ENCODE peak calls at places on chromosome 16, in seven cellular contexts. One of them, this sample, is unnamed. For H3K4me1, the result is how much of the 10 kb centered on the place peaks cover.

GRCh38 chr16:47731252-47731651 is 270.1 kb downstream of the PHKB start:
- DNase-seq in Peyer's patch: no peak
- DNase-seq in cardiac muscle cell: no peak
- DNase-seq in heart right ventricle: no peak
- DNase-seq in effector memory CD4-positive, alpha-beta T cell: no peak
- DNase-seq in tibial artery: no peak
- DNase-seq in upper lobe of right lung: no peak
- DNase-seq in this sample: no peak

GRCh38 chr16:7458144-7458543 is 125.5 kb downstream of the RBFOX1 start:
- DNase-seq in cardiac muscle cell: no peak
- DNase-seq in effector memory CD4-positive, alpha-beta T cell: no peak
- DNase-seq in tibial artery: no peak
- DNase-seq in heart right ventricle: no peak
- DNase-seq in upper lobe of right lung: no peak
- DNase-seq in Peyer's patch: no peak
- DNase-seq in this sample: no peak

GRCh38 chr16:54673353-54673752 is 257.3 kb upstream of the IRX5 start:
- DNase-seq in upper lobe of right lung: no peak
- DNase-seq in Peyer's patch: no peak
- DNase-seq in cardiac muscle cell: no peak
- DNase-seq in effector memory CD4-positive, alpha-beta T cell: no peak
- DNase-seq in heart right ventricle: no peak
- DNase-seq in tibial artery: no peak
- DNase-seq in this sample: no peak

GRCh38 chr16:8679156-8679555 is 4.7 kb downstream of the ABAT start:
- DNase-seq in heart right ventricle: no peak
- DNase-seq in Peyer's patch: no peak
- DNase-seq in upper lobe of right lung: no peak
- DNase-seq in tibial artery: no peak
- DNase-seq in cardiac muscle cell: no peak
- DNase-seq in effector memory CD4-positive, alpha-beta T cell: no peak
- DNase-seq in this sample: no peak

GRCh38 chr16:48632137-48632774 is 22.3 kb upstream of the N4BP1 start:
- DNase-seq in effector memory CD4-positive, alpha-beta T cell: no peak
- DNase-seq in tibial artery: no peak
- DNase-seq in cardiac muscle cell: no peak
- DNase-seq in upper lobe of right lung: peak
- DNase-seq in heart right ventricle: no peak
- DNase-seq in Peyer's patch: peak
- DNase-seq in this sample: no peak

GRCh38 chr16:80198265-80198994 is 342.4 kb upstream of the DYNLRB2 start:
- DNase-seq in upper lobe of right lung: no peak
- DNase-seq in Peyer's patch: no peak
- DNase-seq in tibial artery: no peak
- DNase-seq in cardiac muscle cell: no peak
- DNase-seq in effector memory CD4-positive, alpha-beta T cell: no peak
- DNase-seq in heart right ventricle: no peak
- DNase-seq in this sample: no peak

GRCh38 chr16:12544477-12545291 is 259.0 kb downstream of the CPPED1 start:
- DNase-seq in tibial artery: no peak
- DNase-seq in heart right ventricle: no peak
- DNase-seq in Peyer's patch: no peak
- DNase-seq in effector memory CD4-positive, alpha-beta T cell: no peak
- DNase-seq in cardiac muscle cell: no peak
- DNase-seq in upper lobe of right lung: no peak
- DNase-seq in this sample: no peak

GRCh38 chr16:4116328-4117249 is at the start of gene ADCY9:
- DNase-seq in cardiac muscle cell: peak
- DNase-seq in upper lobe of right lung: peak
- DNase-seq in heart right ventricle: peak
- DNase-seq in Peyer's patch: peak
- DNase-seq in effector memory CD4-positive, alpha-beta T cell: peak
- DNase-seq in tibial artery: peak
- DNase-seq in this sample: peak

GRCh38 chr16:1877804-1878203 is 5.8 kb upstream of the MEIOB start:
- DNase-seq in effector memory CD4-positive, alpha-beta T cell: no peak
- DNase-seq in cardiac muscle cell: no peak
- DNase-seq in heart right ventricle: no peak
- DNase-seq in upper lobe of right lung: peak
- DNase-seq in Peyer's patch: peak
- DNase-seq in tibial artery: no peak
- DNase-seq in this sample: no peak

GRCh38 chr16:81491522-81492188 is 47.0 kb downstream of the CMIP start:
- DNase-seq in upper lobe of right lung: no peak
- DNase-seq in tibial artery: no peak
- DNase-seq in Peyer's patch: no peak
- DNase-seq in cardiac muscle cell: no peak
- DNase-seq in heart right ventricle: no peak
- DNase-seq in effector memory CD4-positive, alpha-beta T cell: no peak
- DNase-seq in this sample: no peak

GRCh38 chr16:10923650-10924214 is 18.5 kb downstream of the DEXI start:
- DNase-seq in upper lobe of right lung: no peak
- DNase-seq in effector memory CD4-positive, alpha-beta T cell: no peak
- DNase-seq in Peyer's patch: peak
- DNase-seq in heart right ventricle: peak
- DNase-seq in cardiac muscle cell: no peak
- DNase-seq in tibial artery: peak
- DNase-seq in this sample: peak

GRCh38 chr16:10920726-10921427 is 21.4 kb downstream of the DEXI start:
- DNase-seq in heart right ventricle: no peak
- DNase-seq in Peyer's patch: no peak
- DNase-seq in effector memory CD4-positive, alpha-beta T cell: no peak
- DNase-seq in upper lobe of right lung: peak
- DNase-seq in tibial artery: no peak
- DNase-seq in cardiac muscle cell: no peak
- DNase-seq in this sample: no peak

GRCh38 chr16:10923146-10923649 is 19.1 kb downstream of the DEXI start:
- DNase-seq in cardiac muscle cell: no peak
- DNase-seq in Peyer's patch: no peak
- DNase-seq in upper lobe of right lung: no peak
- DNase-seq in tibial artery: no peak
- DNase-seq in heart right ventricle: no peak
- DNase-seq in effector memory CD4-positive, alpha-beta T cell: no peak
- DNase-seq in this sample: no peak

GRCh38 chr16:10921536-10922327 is 20.5 kb downstream of the DEXI start:
- DNase-seq in effector memory CD4-positive, alpha-beta T cell: no peak
- DNase-seq in cardiac muscle cell: no peak
- DNase-seq in Peyer's patch: no peak
- DNase-seq in tibial artery: no peak
- DNase-seq in heart right ventricle: no peak
- DNase-seq in upper lobe of right lung: no peak
- DNase-seq in this sample: no peak

DNA sequence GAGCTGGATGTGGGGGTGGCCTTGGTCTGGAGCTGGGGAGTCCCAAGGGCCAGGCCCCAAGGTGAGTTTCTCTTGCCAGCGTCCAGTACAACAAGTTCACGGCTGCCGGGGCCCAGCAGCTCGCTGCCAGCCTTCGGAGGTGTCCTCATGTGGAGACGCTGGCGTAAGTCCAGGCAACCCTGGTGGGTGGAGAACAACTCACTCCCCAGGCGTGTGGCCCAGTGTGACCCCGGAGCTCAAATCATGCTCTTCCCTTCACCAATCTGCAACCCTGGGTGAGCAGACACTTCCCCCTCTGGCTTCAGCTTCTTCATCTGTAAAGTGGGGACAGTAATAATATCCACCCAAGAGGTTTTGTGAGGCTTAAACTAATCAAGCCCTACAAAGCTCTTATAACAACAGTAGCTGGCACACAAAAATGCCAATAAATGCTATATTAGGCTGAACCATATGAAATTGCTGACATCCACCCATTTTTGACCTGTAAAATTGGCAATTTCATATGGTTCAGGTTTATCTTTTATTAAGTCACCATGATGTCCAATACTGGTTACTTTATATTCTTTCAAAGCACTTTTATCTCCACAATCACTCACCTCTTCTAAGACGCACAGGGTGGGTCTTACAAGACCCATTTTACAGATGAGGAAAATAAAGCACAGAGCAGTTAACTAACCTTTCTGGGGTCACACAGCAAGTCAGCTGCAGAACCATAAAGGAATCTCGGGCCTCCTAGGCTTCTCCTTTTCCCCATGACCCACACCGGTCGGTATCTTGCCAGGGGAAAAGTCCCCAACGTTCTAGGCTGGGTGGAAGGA is 19.7 kb downstream of the DEXI start:
- DNase-seq in upper lobe of right lung: peak
- DNase-seq in cardiac muscle cell: no peak
- DNase-seq in tibial artery: peak
- DNase-seq in effector memory CD4-positive, alpha-beta T cell: no peak
- DNase-seq in heart right ventricle: peak
- DNase-seq in Peyer's patch: no peak
- DNase-seq in this sample: peak
- H3K4me1 ChIP-seq in upper lobe of right lung: under half
- H3K4me1 ChIP-seq in cardiac muscle cell: under half
- H3K4me1 ChIP-seq in tibial artery: under half
- H3K4me1 ChIP-seq in effector memory CD4-positive, alpha-beta T cell: under half
- H3K4me1 ChIP-seq in heart right ventricle: half or more
- H3K4me1 ChIP-seq in Peyer's patch: under half
- H3K4me1 ChIP-seq in this sample: under half

GRCh38 chr16:68066763-68067162 is 18.4 kb upstream of the NFATC3 start:
- DNase-seq in effector memory CD4-positive, alpha-beta T cell: no peak
- DNase-seq in heart right ventricle: no peak
- DNase-seq in Peyer's patch: no peak
- DNase-seq in tibial artery: no peak
- DNase-seq in cardiac muscle cell: no peak
- DNase-seq in upper lobe of right lung: no peak
- DNase-seq in this sample: no peak

GRCh38 chr16:68068926-68069325 is 16.2 kb upstream of the NFATC3 start:
- DNase-seq in effector memory CD4-positive, alpha-beta T cell: no peak
- DNase-seq in heart right ventricle: no peak
- DNase-seq in cardiac muscle cell: no peak
- DNase-seq in Peyer's patch: peak
- DNase-seq in upper lobe of right lung: no peak
- DNase-seq in tibial artery: no peak
- DNase-seq in this sample: no peak

GRCh38 chr16:68064791-68065365 is 20.3 kb upstream of the NFATC3 start:
- DNase-seq in effector memory CD4-positive, alpha-beta T cell: peak
- DNase-seq in cardiac muscle cell: peak
- DNase-seq in Peyer's patch: peak
- DNase-seq in tibial artery: peak
- DNase-seq in upper lobe of right lung: peak
- DNase-seq in heart right ventricle: peak
- DNase-seq in this sample: peak

GRCh38 chr16:68062910-68063393 is 22.2 kb upstream of the NFATC3 start:
- DNase-seq in tibial artery: no peak
- DNase-seq in upper lobe of right lung: no peak
- DNase-seq in heart right ventricle: no peak
- DNase-seq in effector memory CD4-positive, alpha-beta T cell: no peak
- DNase-seq in cardiac muscle cell: no peak
- DNase-seq in Peyer's patch: peak
- DNase-seq in this sample: no peak

DNA sequence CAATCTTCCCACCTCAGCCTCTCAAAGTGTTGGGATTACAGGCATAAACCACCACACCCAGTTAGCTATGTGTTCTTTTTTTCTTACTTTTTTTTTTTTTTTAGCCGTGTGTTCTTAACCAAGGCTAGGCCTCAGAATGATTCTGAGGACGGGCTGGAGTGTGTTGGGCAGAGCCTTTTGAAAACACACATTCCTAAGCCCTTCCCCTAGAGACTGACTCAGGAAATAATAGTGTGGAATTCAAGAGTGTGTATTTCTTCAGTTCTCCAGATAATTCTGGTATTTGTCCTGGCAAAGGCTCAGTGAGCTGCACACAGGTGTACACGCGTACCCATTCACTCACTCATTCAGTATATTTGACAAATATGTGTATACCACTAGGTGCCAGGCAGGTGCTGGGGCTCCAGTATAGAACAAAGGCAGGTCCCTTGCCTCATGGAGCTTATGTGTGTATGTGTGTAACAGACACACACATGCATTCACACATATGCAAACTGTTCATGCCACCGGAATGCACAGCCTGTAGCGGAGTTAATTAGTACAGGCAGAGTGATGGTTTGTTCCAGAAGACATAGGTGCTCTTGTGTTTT is 19.4 kb upstream of the NFATC3 start:
- DNase-seq in heart right ventricle: no peak
- DNase-seq in Peyer's patch: peak
- DNase-seq in upper lobe of right lung: no peak
- DNase-seq in effector memory CD4-positive, alpha-beta T cell: no peak
- DNase-seq in cardiac muscle cell: no peak
- DNase-seq in tibial artery: no peak
- DNase-seq in this sample: no peak
- H3K4me1 ChIP-seq in heart right ventricle: under half
- H3K4me1 ChIP-seq in Peyer's patch: under half
- H3K4me1 ChIP-seq in upper lobe of right lung: half or more
- H3K4me1 ChIP-seq in effector memory CD4-positive, alpha-beta T cell: half or more
- H3K4me1 ChIP-seq in cardiac muscle cell: under half
- H3K4me1 ChIP-seq in tibial artery: under half
- H3K4me1 ChIP-seq in this sample: under half

GRCh38 chr16:23871924-23872323 is 36.1 kb downstream of the PRKCB start:
- DNase-seq in heart right ventricle: no peak
- DNase-seq in cardiac muscle cell: no peak
- DNase-seq in Peyer's patch: no peak
- DNase-seq in tibial artery: no peak
- DNase-seq in upper lobe of right lung: no peak
- DNase-seq in effector memory CD4-positive, alpha-beta T cell: no peak
- DNase-seq in this sample: no peak

GRCh38 chr16:23877107-23878070 is 41.6 kb downstream of the PRKCB start:
- DNase-seq in heart right ventricle: no peak
- DNase-seq in Peyer's patch: no peak
- DNase-seq in upper lobe of right lung: no peak
- DNase-seq in tibial artery: no peak
- DNase-seq in cardiac muscle cell: no peak
- DNase-seq in effector memory CD4-positive, alpha-beta T cell: no peak
- DNase-seq in this sample: no peak

GRCh38 chr16:23879735-23880373 is 44.1 kb downstream of the PRKCB start:
- DNase-seq in upper lobe of right lung: no peak
- DNase-seq in cardiac muscle cell: no peak
- DNase-seq in effector memory CD4-positive, alpha-beta T cell: no peak
- DNase-seq in heart right ventricle: no peak
- DNase-seq in Peyer's patch: no peak
- DNase-seq in tibial artery: no peak
- DNase-seq in this sample: no peak

GRCh38 chr16:23876256-23876896 is 40.6 kb downstream of the PRKCB start:
- DNase-seq in upper lobe of right lung: no peak
- DNase-seq in Peyer's patch: no peak
- DNase-seq in heart right ventricle: no peak
- DNase-seq in cardiac muscle cell: no peak
- DNase-seq in effector memory CD4-positive, alpha-beta T cell: no peak
- DNase-seq in tibial artery: no peak
- DNase-seq in this sample: no peak

GRCh38 chr16:23874613-23875294 is 39.0 kb downstream of the PRKCB start:
- DNase-seq in effector memory CD4-positive, alpha-beta T cell: no peak
- DNase-seq in tibial artery: no peak
- DNase-seq in cardiac muscle cell: no peak
- DNase-seq in upper lobe of right lung: no peak
- DNase-seq in heart right ventricle: no peak
- DNase-seq in Peyer's patch: no peak
- DNase-seq in this sample: no peak
- H3K4me1 ChIP-seq in effector memory CD4-positive, alpha-beta T cell: under half
- H3K4me1 ChIP-seq in tibial artery: under half
- H3K4me1 ChIP-seq in cardiac muscle cell: under half
- H3K4me1 ChIP-seq in upper lobe of right lung: under half
- H3K4me1 ChIP-seq in heart right ventricle: under half
- H3K4me1 ChIP-seq in Peyer's patch: under half
- H3K4me1 ChIP-seq in this sample: under half

DNA sequence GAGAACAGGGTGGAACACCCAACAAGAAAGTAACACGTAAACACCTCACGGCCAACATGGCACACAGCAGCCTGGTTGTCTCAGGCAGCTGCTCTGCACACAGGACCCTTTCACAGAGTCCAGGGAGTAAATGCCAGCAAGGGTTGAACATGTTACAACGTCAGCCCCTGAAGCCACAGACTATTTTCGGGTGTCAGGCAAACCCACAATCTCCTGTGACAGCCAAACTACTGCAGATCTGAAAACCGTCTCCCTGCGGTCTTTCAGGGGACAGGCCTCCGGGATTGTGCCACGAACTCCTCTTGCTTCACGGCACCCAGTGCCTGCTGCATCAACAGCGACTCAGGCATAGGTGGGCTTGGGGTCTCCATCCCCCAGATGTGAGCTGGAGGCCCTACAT is 127.7 kb downstream of the XYLT1 start:
- DNase-seq in cardiac muscle cell: no peak
- DNase-seq in effector memory CD4-positive, alpha-beta T cell: peak
- DNase-seq in upper lobe of right lung: no peak
- DNase-seq in Peyer's patch: peak
- DNase-seq in heart right ventricle: no peak
- DNase-seq in tibial artery: no peak
- DNase-seq in this sample: no peak
- H3K4me1 ChIP-seq in cardiac muscle cell: under half
- H3K4me1 ChIP-seq in effector memory CD4-positive, alpha-beta T cell: under half
- H3K4me1 ChIP-seq in upper lobe of right lung: under half
- H3K4me1 ChIP-seq in Peyer's patch: under half
- H3K4me1 ChIP-seq in heart right ventricle: under half
- H3K4me1 ChIP-seq in tibial artery: under half
- H3K4me1 ChIP-seq in this sample: under half

This sample was measured in heart left ventricle.